ENCODE peak calls at places on chromosome 16, in four cellular contexts. Q is germinal center, U is NCI-H774, R is amygdala. V is an unnamed sample.
A peak's percentile ranks its signal among the peaks of the same experiment; 100 is the strongest.

GRCh38 chr16:89024546-89024945 is 47.5 kb upstream of the CBFA2T3 start:
- DNase-seq in U (no peak), Q (no peak), R (no peak), V (no peak)

GRCh38 chr16:27822529-27823437 is 240.7 kb downstream of the GSG1L start:
- DNase-seq in Q (no peak), U (no peak), R (no peak), V (no peak)

GRCh38 chr16:71421911-71422310 is 19.9 kb downstream of the TLE7 start:
- DNase-seq in Q (peak; percentile 53), R (no peak), U (no peak), V (peak; percentile 70)

GRCh38 chr16:73887895-73888294 is 408.7 kb upstream of the PSMD7 start:
- DNase-seq in R (no peak), U (no peak), Q (no peak), V (no peak)

GRCh38 chr16:56866955-56867830 is 2.2 kb downstream of the SLC12A3 start:
- DNase-seq in R (no peak), Q (peak; percentile 64), U (peak; percentile 28), V (peak; percentile 54)

GRCh38 chr16:77491091-77491490 is 56.3 kb upstream of the ADAMTS18 start:
- DNase-seq in U (no peak), Q (no peak), R (no peak), V (no peak)

GRCh38 chr16:70522216-70523000 is 946 bp downstream of the COG4 start:
- DNase-seq in Q (peak; percentile 22), R (no peak), U (no peak), V (no peak)

GRCh38 chr16:13911871-13912270 is 8.1 kb upstream of the ERCC4 start:
- DNase-seq in Q (no peak), U (no peak), R (no peak), V (no peak)

GRCh38 chr16:87582221-87582965 is 19.9 kb upstream of the JPH3 start:
- DNase-seq in U (no peak), R (no peak), Q (no peak), V (peak; percentile 50)